ENCODE peak calls at places on chromosomes 13 and 19, in four cellular contexts. One of them, this sample, is unnamed.

GRCh38 chr13:49367640-49368431 is 76.0 kb downstream of the CAB39L start:
- DNase-seq in H9: no peak
- DNase-seq in IMR-90: no peak
- DNase-seq in CD8-positive, alpha-beta T cell: no peak
- DNase-seq in this sample: peak

GRCh38 chr19:49119411-49120324 is at the start of gene PPFIA3:
- DNase-seq in H9: peak
- DNase-seq in IMR-90: peak
- DNase-seq in CD8-positive, alpha-beta T cell: no peak
- DNase-seq in this sample: no peak

GRCh38 chr13:75255653-75256052 is 226.3 kb downstream of the TBC1D4 start:
- DNase-seq in H9: no peak
- DNase-seq in IMR-90: no peak
- DNase-seq in CD8-positive, alpha-beta T cell: no peak
- DNase-seq in this sample: no peak

GRCh38 chr19:38838208-38838985 is 6.8 kb upstream of the ECH1 start:
- DNase-seq in H9: no peak
- DNase-seq in IMR-90: no peak
- DNase-seq in CD8-positive, alpha-beta T cell: no peak
- DNase-seq in this sample: no peak

GRCh38 chr13:101408154-101408553 is 8.2 kb downstream of the NALCN start:
- DNase-seq in H9: no peak
- DNase-seq in IMR-90: no peak
- DNase-seq in CD8-positive, alpha-beta T cell: no peak
- DNase-seq in this sample: no peak

GRCh38 chr19:48390188-48391099 is 907 bp downstream of the KDELR1 start:
- DNase-seq in H9: peak
- DNase-seq in IMR-90: peak
- DNase-seq in CD8-positive, alpha-beta T cell: peak
- DNase-seq in this sample: peak

GRCh38 chr13:96994030-96994848 is at the start of gene OXGR1:
- DNase-seq in H9: peak
- DNase-seq in IMR-90: no peak
- DNase-seq in CD8-positive, alpha-beta T cell: no peak
- DNase-seq in this sample: no peak

GRCh38 chr19:7968008-7968795 is 24.7 kb upstream of the TIMM44 start:
- DNase-seq in H9: no peak
- DNase-seq in IMR-90: no peak
- DNase-seq in CD8-positive, alpha-beta T cell: no peak
- DNase-seq in this sample: no peak

DNA sequence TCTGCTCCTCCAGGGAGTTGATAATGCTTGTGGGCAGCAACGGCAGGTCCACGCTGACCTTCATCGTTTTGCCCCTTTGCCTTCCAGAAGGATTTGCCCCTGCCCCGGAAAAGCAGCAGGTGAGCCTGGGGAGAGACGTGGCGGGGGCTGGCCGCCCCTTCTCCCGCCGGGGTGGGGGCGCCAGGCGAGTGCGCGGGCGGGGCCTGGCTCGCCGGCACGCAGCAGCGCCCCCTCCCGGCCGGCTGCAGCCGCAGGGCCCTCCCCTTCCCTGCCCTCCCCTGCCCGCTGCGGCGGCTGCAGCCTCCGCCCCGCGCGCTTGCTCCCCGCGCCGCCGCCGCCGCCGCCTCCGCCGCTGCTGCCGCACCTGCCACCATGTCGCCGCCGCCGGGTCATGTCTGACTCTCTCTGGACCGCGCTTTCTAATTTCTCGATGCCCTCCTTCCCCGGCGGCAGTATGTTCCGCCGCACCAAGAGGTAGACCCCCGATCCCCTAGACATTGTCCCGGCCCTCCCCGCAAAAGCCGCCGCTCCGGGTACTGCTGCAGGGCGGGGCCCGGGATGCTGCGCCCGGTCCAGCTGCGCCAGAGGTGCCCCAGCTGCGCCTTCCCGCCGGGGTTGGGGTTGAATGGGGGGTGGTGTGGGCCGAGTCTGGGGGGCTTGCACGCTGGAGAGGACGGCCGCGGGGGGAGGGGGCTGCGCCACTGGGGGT is at the start of gene MAST1:
- DNase-seq in H9: peak
- DNase-seq in IMR-90: no peak
- DNase-seq in CD8-positive, alpha-beta T cell: peak
- DNase-seq in this sample: peak
- TF ChIP-seq CTCF in H9: peak
- TF ChIP-seq CTCF in IMR-90: peak
- TF ChIP-seq CTCF in CD8-positive, alpha-beta T cell: peak
- TF ChIP-seq CTCF in this sample: peak

DNA sequence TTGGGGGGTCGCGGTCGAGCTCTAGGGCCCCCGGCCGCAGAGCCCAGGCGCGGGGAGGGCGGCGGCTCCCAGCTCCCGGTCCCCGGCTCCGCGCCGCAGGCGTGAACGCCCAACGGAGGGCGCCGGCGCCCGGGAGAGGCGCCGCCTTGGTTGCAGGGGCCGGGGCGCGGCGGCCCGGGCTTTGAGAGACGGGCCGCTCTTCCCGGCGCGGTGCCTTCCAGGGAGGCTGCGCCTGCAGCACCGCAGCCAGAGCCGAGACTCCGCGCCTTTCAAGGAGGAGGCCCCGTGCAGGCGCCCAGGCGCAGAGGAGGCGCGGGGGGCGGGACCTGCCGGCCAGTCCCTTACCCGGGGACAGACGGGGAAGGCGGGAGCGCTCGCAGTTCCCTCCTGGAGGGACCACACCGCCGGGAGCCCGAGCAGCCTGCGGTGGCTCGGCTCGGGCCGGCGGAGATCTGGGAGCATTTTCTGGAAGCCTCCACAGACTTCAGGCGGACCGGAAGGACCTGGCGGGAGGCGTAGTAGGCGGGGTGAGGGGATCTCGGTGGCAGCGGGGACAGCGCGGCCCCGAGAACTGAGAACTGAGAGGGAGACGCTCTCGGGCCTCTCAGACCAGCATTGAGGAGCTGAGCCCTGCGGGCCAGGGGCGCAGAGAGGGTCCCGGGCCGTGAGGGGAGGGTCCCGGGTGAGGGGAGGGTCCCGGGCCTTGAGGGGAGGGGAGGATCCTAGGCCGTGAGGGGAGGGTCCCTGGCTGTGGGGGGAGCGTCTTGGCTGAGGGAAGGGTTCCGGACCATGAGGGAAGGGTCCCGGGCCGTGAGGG is 25.5 kb upstream of the MCF2L start:
- DNase-seq in H9: peak
- DNase-seq in IMR-90: peak
- DNase-seq in CD8-positive, alpha-beta T cell: no peak
- DNase-seq in this sample: peak
- H3K27ac ChIP-seq in H9: no peak
- H3K27ac ChIP-seq in IMR-90: no peak
- H3K27ac ChIP-seq in CD8-positive, alpha-beta T cell: no peak
- H3K27ac ChIP-seq in this sample: peak

GRCh38 chr13:113947321-113948033 is 26.4 kb downstream of the C13orf46 start:
- DNase-seq in H9: peak
- DNase-seq in IMR-90: peak
- DNase-seq in CD8-positive, alpha-beta T cell: no peak
- DNase-seq in this sample: peak
- TF ChIP-seq CTCF in H9: peak
- TF ChIP-seq CTCF in IMR-90: peak
- TF ChIP-seq CTCF in CD8-positive, alpha-beta T cell: no peak
- TF ChIP-seq CTCF in this sample: peak

GRCh38 chr19:3572855-3573161 is at the start of gene HMG20B:
- DNase-seq in H9: no peak
- DNase-seq in IMR-90: no peak
- DNase-seq in CD8-positive, alpha-beta T cell: no peak
- DNase-seq in this sample: no peak

GRCh38 chr19:3572132-3572854 is 451 bp upstream of the HMG20B start:
- DNase-seq in H9: peak
- DNase-seq in IMR-90: peak
- DNase-seq in CD8-positive, alpha-beta T cell: peak
- DNase-seq in this sample: peak

GRCh38 chr19:3573162-3573857 is 566 bp downstream of the HMG20B start:
- DNase-seq in H9: no peak
- DNase-seq in IMR-90: no peak
- DNase-seq in CD8-positive, alpha-beta T cell: no peak
- DNase-seq in this sample: no peak

GRCh38 chr19:3573858-3574637 is 1.3 kb downstream of the HMG20B start:
- DNase-seq in H9: peak
- DNase-seq in IMR-90: peak
- DNase-seq in CD8-positive, alpha-beta T cell: peak
- DNase-seq in this sample: peak

GRCh38 chr19:3570619-3571018 is 2.1 kb upstream of the HMG20B start:
- DNase-seq in H9: no peak
- DNase-seq in IMR-90: no peak
- DNase-seq in CD8-positive, alpha-beta T cell: no peak
- DNase-seq in this sample: no peak
- H3K27ac ChIP-seq in H9: no peak
- H3K27ac ChIP-seq in IMR-90: no peak
- H3K27ac ChIP-seq in CD8-positive, alpha-beta T cell: no peak
- H3K27ac ChIP-seq in this sample: no peak

GRCh38 chr13:106041445-106041844 is 494.0 kb downstream of the EFNB2 start:
- DNase-seq in H9: no peak
- DNase-seq in IMR-90: no peak
- DNase-seq in CD8-positive, alpha-beta T cell: no peak
- DNase-seq in this sample: no peak

GRCh38 chr13:106034201-106034600 is 501.3 kb downstream of the EFNB2 start:
- DNase-seq in H9: no peak
- DNase-seq in IMR-90: no peak
- DNase-seq in CD8-positive, alpha-beta T cell: no peak
- DNase-seq in this sample: no peak

GRCh38 chr13:106038752-106039151 is 496.7 kb downstream of the EFNB2 start:
- DNase-seq in H9: no peak
- DNase-seq in IMR-90: peak
- DNase-seq in CD8-positive, alpha-beta T cell: no peak
- DNase-seq in this sample: no peak

GRCh38 chr13:106033634-106034033 is 501.8 kb downstream of the EFNB2 start:
- DNase-seq in H9: no peak
- DNase-seq in IMR-90: peak
- DNase-seq in CD8-positive, alpha-beta T cell: no peak
- DNase-seq in this sample: no peak

DNA sequence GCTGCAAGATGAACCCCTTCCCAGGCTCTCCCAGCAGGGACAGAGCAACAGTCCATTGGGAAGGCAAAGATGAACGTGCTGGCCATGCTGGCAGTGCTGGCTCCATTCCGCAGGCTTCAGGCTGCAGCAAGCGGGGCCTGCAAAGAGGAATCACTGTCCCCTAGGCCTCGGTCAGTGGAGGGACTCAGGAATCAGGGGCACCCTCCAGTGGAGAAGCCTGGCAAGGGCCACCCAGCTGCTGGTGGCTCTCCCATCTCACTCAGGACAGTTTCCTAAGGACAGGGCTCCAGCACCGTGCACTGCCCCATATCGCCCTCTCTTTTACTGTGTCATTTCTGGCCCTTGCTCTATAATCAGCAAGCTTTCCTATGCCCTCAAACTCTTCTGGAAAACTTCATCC is 498.6 kb downstream of the EFNB2 start:
- DNase-seq in H9: peak
- DNase-seq in IMR-90: no peak
- DNase-seq in CD8-positive, alpha-beta T cell: no peak
- DNase-seq in this sample: peak
- TF ChIP-seq CTCF in H9: peak
- TF ChIP-seq CTCF in IMR-90: no peak
- TF ChIP-seq CTCF in CD8-positive, alpha-beta T cell: no peak
- TF ChIP-seq CTCF in this sample: peak

DNA sequence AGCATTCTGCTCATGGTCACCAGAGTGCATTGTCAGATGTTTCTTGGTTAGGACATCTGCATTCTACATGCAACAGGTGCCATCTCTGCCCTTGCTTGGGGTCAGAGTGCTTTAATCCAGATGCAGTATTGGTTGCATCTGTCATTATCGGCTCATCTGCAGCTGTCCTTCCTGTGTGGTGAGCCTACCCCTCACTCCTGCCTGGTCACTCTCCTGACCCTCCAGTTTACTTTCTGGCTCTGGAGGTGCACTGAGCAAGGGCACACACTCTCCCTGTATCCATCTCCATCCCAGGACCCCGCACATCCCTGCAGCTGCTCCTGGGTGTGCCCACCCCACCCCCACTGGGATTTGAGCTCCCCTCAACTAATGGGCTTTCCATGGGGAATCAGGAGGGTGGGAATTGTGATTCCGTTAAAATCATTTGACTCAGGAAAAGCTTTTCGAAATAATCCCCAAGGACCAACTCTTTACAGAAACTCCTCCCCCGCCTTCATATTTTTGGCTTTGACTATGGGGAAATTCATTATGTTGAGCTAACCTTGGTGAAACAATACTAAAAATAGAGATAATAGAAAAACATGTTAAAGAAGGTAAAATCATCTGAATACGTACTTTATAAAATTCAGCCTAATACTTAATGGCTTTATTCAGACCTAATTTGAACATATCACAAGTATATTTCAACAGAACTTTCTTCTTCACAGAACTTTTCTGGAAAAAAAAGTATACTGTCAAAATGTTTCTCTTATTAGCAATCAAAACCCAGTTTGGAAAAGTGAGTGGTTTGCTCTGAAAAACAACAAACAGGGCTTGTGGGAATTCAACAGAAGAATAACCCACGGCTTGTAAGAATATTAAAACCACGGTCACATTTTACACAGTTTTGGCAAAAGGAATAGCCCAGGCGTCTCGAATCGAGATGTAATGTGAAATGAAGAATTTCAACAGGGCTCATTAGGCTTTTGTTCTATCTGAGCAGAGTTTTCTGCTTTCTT is 70.4 kb downstream of the COL4A2 start:
- DNase-seq in H9: no peak
- DNase-seq in IMR-90: no peak
- DNase-seq in CD8-positive, alpha-beta T cell: no peak
- DNase-seq in this sample: no peak
- H3K27ac ChIP-seq in H9: no peak
- H3K27ac ChIP-seq in IMR-90: no peak
- H3K27ac ChIP-seq in CD8-positive, alpha-beta T cell: no peak
- H3K27ac ChIP-seq in this sample: no peak

GRCh38 chr19:58228584-58229254 is at the start of gene ZNF544:
- DNase-seq in H9: peak
- DNase-seq in IMR-90: peak
- DNase-seq in CD8-positive, alpha-beta T cell: peak
- DNase-seq in this sample: peak
- TF ChIP-seq CTCF in H9: no peak
- TF ChIP-seq CTCF in IMR-90: peak
- TF ChIP-seq CTCF in CD8-positive, alpha-beta T cell: no peak
- TF ChIP-seq CTCF in this sample: no peak